ENCODE peak calls at places on chromosomes 4 and X, in four cellular contexts. E is A549, M is HepG2, Q is H1. C is an unnamed sample.

GRCh38 chr4:128601992-128602695 is 207.4 kb upstream of the JADE1 start:
- DNase-seq in E (peak), M (no peak), Q (peak), C (peak)

GRCh38 chr4:141180991-141181760 is 39.5 kb upstream of the ZNF330 start:
- DNase-seq in E (no peak), M (no peak), Q (no peak), C (no peak)

GRCh38 chr4:185039508-185040273 is 21.4 kb downstream of the HELT start:
- DNase-seq in E (peak), M (peak), Q (peak), C (peak)

GRCh38 chr4:84151574-84151973 is 347.5 kb downstream of the NKX6-1 start:
- DNase-seq in E (peak), M (no peak), Q (no peak), C (no peak)

GRCh38 chrX:107566603-107567262 is 61.6 kb upstream of the PRPS1 start:
- DNase-seq in E (no peak), M (no peak), Q (no peak), C (no peak)

GRCh38 chrX:19604375-19604774 is 89.1 kb upstream of the MAP3K15 start:
- DNase-seq in E (no peak), M (no peak), Q (no peak), C (no peak)

GRCh38 chr4:10716163-10716562 is 31.6 kb upstream of the CLNK start:
- DNase-seq in E (no peak), M (no peak), Q (no peak), C (no peak)

GRCh38 chrX:9286234-9286633 is 178.6 kb upstream of the TBL1X start:
- DNase-seq in E (no peak), M (no peak), Q (no peak), C (no peak)

GRCh38 chrX:110310896-110311295 is 7.0 kb downstream of the AMMECR1 start:
- DNase-seq in E (no peak), M (no peak), Q (no peak), C (peak)

GRCh38 chrX:2408856-2409255 is 91.9 kb downstream of the DHRSX start:
- DNase-seq in E (no peak), M (no peak), Q (no peak), C (no peak)

GRCh38 chrX:150460063-150460462 is 96.9 kb downstream of the MAMLD1 start:
- DNase-seq in E (no peak), M (no peak), Q (no peak), C (no peak)

GRCh38 chrX:22063284-22063683 is 31.2 kb downstream of the PHEX start:
- DNase-seq in E (no peak), M (no peak), Q (no peak), C (peak)

GRCh38 chrX:50814701-50815476 is 895 bp upstream of the SHROOM4 start:
- DNase-seq in E (no peak), M (no peak), Q (no peak), C (no peak)

GRCh38 chrX:70479197-70479969 is 34.7 kb downstream of the DLG3 start:
- DNase-seq in E (peak), M (peak), Q (no peak), C (no peak)

GRCh38 chrX:36957425-36958328 is 50.5 kb upstream of the FAM47C start:
- DNase-seq in E (peak), M (no peak), Q (peak), C (no peak)

GRCh38 chr4:83757121-83757621 is 221.3 kb downstream of the GPAT3 start:
- DNase-seq in E (no peak), M (no peak), Q (no peak), C (peak)

GRCh38 chr4:183241322-183241640 is 78.8 kb downstream of the CLDN22 start:
- DNase-seq in E (peak), M (no peak), Q (no peak), C (peak)

GRCh38 chr4:183659919-183660318 is 826 bp downstream of the TRAPPC11 start:
- DNase-seq in E (no peak), M (no peak), Q (no peak), C (no peak)

GRCh38 chr4:52640808-52641595 is 18.1 kb downstream of the USP46 start:
- DNase-seq in E (no peak), M (no peak), Q (no peak), C (no peak)

GRCh38 chr4:8468746-8469535 is 28.4 kb downstream of the TRMT44 start:
- DNase-seq in E (peak), M (peak), Q (peak), C (peak)

GRCh38 chr4:108166038-108166437 is 2.7 kb downstream of the LEF1 start:
- DNase-seq in E (no peak), M (no peak), Q (no peak), C (peak)

GRCh38 chrX:12973561-12974216 is 1.2 kb upstream of the TMSB4X start:
- DNase-seq in E (no peak), M (no peak), Q (no peak), C (no peak)

GRCh38 chr4:94352996-94353395 is 10.4 kb upstream of the HPGDS start:
- DNase-seq in E (no peak), M (no peak), Q (no peak), C (no peak)

GRCh38 chrX:100745205-100745604 is 13.3 kb upstream of the SYTL4 start:
- DNase-seq in E (no peak), M (no peak), Q (no peak), C (no peak)

GRCh38 chrX:13220916-13221315 is 98.9 kb downstream of the ATXN3L start:
- DNase-seq in E (no peak), M (no peak), Q (no peak), C (no peak)

GRCh38 chr4:38943355-38943754 is 75.7 kb downstream of the FAM114A1 start:
- DNase-seq in E (no peak), M (no peak), Q (no peak), C (no peak)

GRCh38 chrX:136185409-136186022 is 38.2 kb downstream of the FHL1 start:
- DNase-seq in E (peak), M (no peak), Q (no peak), C (no peak)

GRCh38 chr4:86595426-86595805 is 1.3 kb downstream of the PTPN13 start:
- DNase-seq in E (no peak), M (no peak), Q (no peak), C (no peak)

GRCh38 chr4:48634688-48635308 is 144.7 kb downstream of the ZAR1 start:
- DNase-seq in E (no peak), M (no peak), Q (no peak), C (no peak)

GRCh38 chrX:41661366-41662095 is 27.2 kb upstream of the GPR34 start:
- DNase-seq in E (peak), M (no peak), Q (no peak), C (no peak)

GRCh38 chrX:13119386-13119785 is 75.0 kb upstream of the FAM9C start:
- DNase-seq in E (peak), M (no peak), Q (no peak), C (no peak)

GRCh38 chr4:113957961-113958360 is 21.5 kb downstream of the ARSJ start:
- DNase-seq in E (no peak), M (no peak), Q (no peak), C (no peak)

GRCh38 chr4:115433501-115433900 is 320.1 kb upstream of the NDST4 start:
- DNase-seq in E (no peak), M (no peak), Q (no peak), C (no peak)

GRCh38 chrX:34810364-34810763 is 132.2 kb upstream of the FAM47B start:
- DNase-seq in E (no peak), M (no peak), Q (no peak), C (no peak)

GRCh38 chr4:159279084-159279483 is 176.2 kb downstream of the RAPGEF2 start:
- DNase-seq in E (no peak), M (no peak), Q (no peak), C (no peak)
- TF ChIP-seq RNF2 in E (no peak), M (no peak), Q (no peak), C (no peak)

DNA sequence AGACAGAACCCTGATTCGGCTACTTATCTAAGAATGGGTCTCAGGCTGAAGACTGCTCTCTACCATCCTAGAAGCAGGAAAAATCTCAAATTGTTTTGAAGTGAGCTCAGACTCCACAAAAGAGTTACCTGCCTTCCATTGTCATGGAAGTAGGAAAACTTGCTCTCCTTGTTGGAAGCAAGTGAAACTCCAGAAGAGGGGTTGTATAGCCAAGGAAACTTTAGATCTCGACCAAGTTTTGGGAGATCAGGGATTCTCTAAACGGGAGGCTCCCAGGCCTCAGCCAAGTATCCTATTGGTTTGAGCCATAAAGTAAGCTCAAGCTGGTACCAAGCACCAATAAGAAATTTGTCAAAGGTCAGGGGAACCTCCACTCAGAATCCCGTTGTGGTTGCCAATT is 9.2 kb upstream of the FHDC1 start:
- DNase-seq in E (no peak), M (no peak), Q (no peak), C (no peak)
- TF ChIP-seq RNF2 in E (no peak), M (no peak), Q (no peak), C (no peak)

GRCh38 chrX:48475295-48475694 is 704 bp upstream of the FTSJ1 start:
- DNase-seq in E (no peak), M (peak), Q (no peak), C (no peak)

GRCh38 chrX:48472851-48473717 is 2.9 kb upstream of the FTSJ1 start:
- DNase-seq in E (no peak), M (no peak), Q (no peak), C (no peak)

GRCh38 chrX:48473718-48473990 is 2.3 kb upstream of the FTSJ1 start:
- DNase-seq in E (no peak), M (no peak), Q (no peak), C (no peak)

GRCh38 chrX:48474581-48474980 is 1.4 kb upstream of the FTSJ1 start:
- DNase-seq in E (no peak), M (no peak), Q (no peak), C (no peak)

GRCh38 chrX:48474127-48474526 is 1.9 kb upstream of the FTSJ1 start:
- DNase-seq in E (peak), M (no peak), Q (no peak), C (peak)
- TF ChIP-seq RNF2 in E (no peak), M (no peak), Q (no peak), C (no peak)

GRCh38 chrX:149455934-149456333 is 49.2 kb downstream of the IDS start:
- DNase-seq in E (no peak), M (no peak), Q (no peak), C (no peak)

GRCh38 chrX:149456476-149457245 is 48.4 kb downstream of the IDS start:
- DNase-seq in E (no peak), M (no peak), Q (no peak), C (no peak)

GRCh38 chrX:149453030-149453429 is 52.1 kb downstream of the IDS start:
- DNase-seq in E (peak), M (no peak), Q (no peak), C (peak)

GRCh38 chrX:149453911-149454820 is 50.9 kb downstream of the IDS start:
- DNase-seq in E (no peak), M (no peak), Q (no peak), C (no peak)
- TF ChIP-seq RNF2 in E (no peak), M (no peak), Q (no peak), C (no peak)

DNA sequence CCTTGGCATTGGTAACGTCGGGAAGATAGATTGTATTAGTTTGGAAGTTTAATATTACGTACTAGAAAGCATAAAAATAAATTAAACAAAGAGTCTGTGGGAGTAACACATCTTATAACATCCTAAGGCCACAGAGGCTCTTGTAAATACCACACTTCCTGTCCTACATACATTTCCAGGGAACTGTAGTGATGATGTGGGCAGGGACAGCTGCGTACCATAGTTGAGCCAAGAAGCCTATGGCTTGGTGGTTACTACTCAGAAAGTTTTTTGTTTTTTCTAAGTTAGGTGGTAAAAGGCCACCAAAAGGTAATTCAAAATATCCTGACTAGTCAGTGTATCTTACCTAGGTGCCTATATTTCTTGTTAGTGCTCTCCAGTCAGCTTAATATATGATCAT is 4.6 kb upstream of the ANKRD50 start:
- DNase-seq in E (no peak), M (no peak), Q (no peak), C (no peak)
- TF ChIP-seq RNF2 in E (no peak), M (no peak), Q (no peak), C (no peak)

DNA sequence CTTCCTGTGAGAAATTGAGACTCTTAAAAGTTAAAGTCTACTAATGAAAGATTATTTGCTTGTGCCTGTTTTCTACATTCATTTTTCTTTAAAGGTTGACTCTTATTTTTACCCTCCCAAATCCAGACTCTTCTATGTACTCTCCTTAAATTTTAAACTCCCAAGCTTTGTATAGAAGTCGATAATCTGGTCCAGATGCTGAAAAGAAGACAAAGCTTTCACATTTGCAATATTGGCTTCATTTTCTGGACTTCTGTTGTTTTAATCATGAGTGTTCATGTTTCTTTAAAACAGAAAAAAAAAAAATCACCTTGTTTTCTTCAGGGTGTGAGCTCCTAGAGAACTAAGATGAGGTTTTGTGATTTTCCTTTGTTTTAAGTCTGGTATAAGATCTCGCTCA is 53.2 kb upstream of the TBC1D14 start:
- DNase-seq in E (no peak), M (no peak), Q (no peak), C (no peak)
- TF ChIP-seq RNF2 in E (no peak), M (no peak), Q (no peak), C (no peak)

GRCh38 chr4:54677853-54678650 is 20.3 kb downstream of the KIT start:
- DNase-seq in E (no peak), M (no peak), Q (no peak), C (no peak)

GRCh38 chr4:54685810-54686209 is 28.1 kb downstream of the KIT start:
- DNase-seq in E (no peak), M (no peak), Q (no peak), C (no peak)

GRCh38 chr4:54687887-54688841 is 30.4 kb downstream of the KIT start:
- DNase-seq in E (no peak), M (no peak), Q (no peak), C (no peak)

GRCh38 chr4:54678826-54679225 is 21.1 kb downstream of the KIT start:
- DNase-seq in E (no peak), M (no peak), Q (no peak), C (no peak)

GRCh38 chr4:54683616-54684346 is 26.0 kb downstream of the KIT start:
- DNase-seq in E (peak), M (peak), Q (no peak), C (no peak)
- TF ChIP-seq RNF2 in E (no peak), M (no peak), Q (no peak), C (no peak)